ENCODE peak calls at places on chromosomes 2 and 18, in six cellular contexts. C is GM12891, B is HepG2, E is K562, I is GM12878, P is H1. R is an unnamed sample.

GRCh38 chr2:43758738-43759137 is 15.1 kb upstream of the DYNC2LI1 start:
- DNase-seq in C (no peak), I (no peak), B (no peak), E (no peak), P (no peak), R (no peak)

GRCh38 chr2:236676131-236676873 is 106.7 kb downstream of the ACKR3 start:
- DNase-seq in C (no peak), I (no peak), E (no peak), B (no peak), P (no peak), R (no peak)

GRCh38 chr2:236363878-236364277 is 99.7 kb upstream of the ASB18 start:
- DNase-seq in E (no peak), P (no peak), I (no peak), C (no peak), B (no peak), R (no peak)

GRCh38 chr2:3282056-3282998 is 95.3 kb downstream of the EIPR1 start:
- DNase-seq in B (no peak), I (no peak), P (no peak), E (no peak), C (no peak), R (no peak)

GRCh38 chr2:231199219-231199618 is 788 bp downstream of the ARMC9 start:
- DNase-seq in C (no peak), E (no peak), B (no peak), I (no peak), P (no peak), R (no peak)

GRCh38 chr18:39959839-39960238 is 1995.2 kb upstream of the PIK3C3 start:
- DNase-seq in E (no peak), B (no peak), P (no peak), I (no peak), C (no peak), R (no peak)

GRCh38 chr2:121582272-121582671 is 51.6 kb downstream of the RNU4ATAC start:
- DNase-seq in I (no peak), P (no peak), E (no peak), C (no peak), B (no peak), R (no peak)

GRCh38 chr2:175633227-175633626 is 368.8 kb downstream of the LNPK start:
- DNase-seq in P (no peak), E (no peak), I (no peak), B (no peak), C (no peak), R (no peak)

GRCh38 chr18:59639821-59640220 is 57.4 kb downstream of the CCBE1 start:
- DNase-seq in B (no peak), C (no peak), P (no peak), E (no peak), I (no peak), R (no peak)

GRCh38 chr18:8793445-8794132 is 88.2 kb downstream of the MTCL1 start:
- DNase-seq in C (no peak), I (no peak), E (no peak), P (no peak), B (no peak), R (no peak)

GRCh38 chr18:31497711-31498449 is at the start of gene DSG2:
- DNase-seq in C (peak), B (peak), I (no peak), P (peak), E (peak), R (peak)

GRCh38 chr18:49031511-49032188 is 80.9 kb upstream of the SMAD7 start:
- DNase-seq in C (no peak), B (no peak), I (no peak), E (no peak), P (no peak), R (no peak)

GRCh38 chr18:48792141-48792540 is 158.6 kb downstream of the SMAD7 start:
- DNase-seq in B (no peak), C (no peak), P (no peak), E (no peak), I (no peak), R (no peak)

GRCh38 chr2:123695449-123695848 is 329.6 kb upstream of the CNTNAP5 start:
- DNase-seq in P (no peak), I (no peak), B (no peak), C (no peak), E (no peak), R (no peak)

GRCh38 chr2:13102340-13103063 is 385.8 kb downstream of the TRIB2 start:
- DNase-seq in P (no peak), C (no peak), B (no peak), I (no peak), E (no peak), R (no peak)

GRCh38 chr2:28286678-28287077 is 106.0 kb upstream of the FOSL2 start:
- DNase-seq in I (no peak), C (no peak), P (no peak), E (no peak), B (no peak), R (no peak)

GRCh38 chr2:217732995-217733394 is 269.8 kb downstream of the TNS1 start:
- DNase-seq in B (no peak), P (no peak), E (no peak), I (no peak), C (no peak), R (no peak)

DNA sequence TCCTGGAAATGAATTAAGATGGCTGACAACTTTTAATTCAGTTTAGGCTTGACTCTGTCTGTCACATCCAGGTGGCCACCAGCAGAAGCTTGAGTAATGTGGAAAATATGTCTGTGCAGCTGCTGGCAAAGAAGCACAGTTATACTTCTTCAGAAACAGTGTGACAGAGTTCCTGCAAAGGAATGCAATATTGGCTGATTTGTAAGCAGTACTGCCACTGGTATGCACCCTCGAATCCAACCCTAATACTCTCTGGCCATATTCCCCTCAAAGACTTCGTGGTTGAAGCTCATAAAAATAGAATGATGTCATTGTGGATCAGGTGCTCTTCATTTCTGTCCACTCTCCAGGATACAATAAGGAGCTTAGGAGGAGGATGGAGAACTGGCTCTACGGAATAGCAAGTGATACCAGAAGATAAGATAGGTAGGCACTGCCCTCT is 86.2 kb downstream of the METTL8 start:
- DNase-seq in E (no peak), C (no peak), I (no peak), P (no peak), B (no peak), R (no peak)
- TF ChIP-seq TAF1 in E (no peak), C (no peak), I (no peak), P (no peak), B (no peak), R (no peak)

DNA sequence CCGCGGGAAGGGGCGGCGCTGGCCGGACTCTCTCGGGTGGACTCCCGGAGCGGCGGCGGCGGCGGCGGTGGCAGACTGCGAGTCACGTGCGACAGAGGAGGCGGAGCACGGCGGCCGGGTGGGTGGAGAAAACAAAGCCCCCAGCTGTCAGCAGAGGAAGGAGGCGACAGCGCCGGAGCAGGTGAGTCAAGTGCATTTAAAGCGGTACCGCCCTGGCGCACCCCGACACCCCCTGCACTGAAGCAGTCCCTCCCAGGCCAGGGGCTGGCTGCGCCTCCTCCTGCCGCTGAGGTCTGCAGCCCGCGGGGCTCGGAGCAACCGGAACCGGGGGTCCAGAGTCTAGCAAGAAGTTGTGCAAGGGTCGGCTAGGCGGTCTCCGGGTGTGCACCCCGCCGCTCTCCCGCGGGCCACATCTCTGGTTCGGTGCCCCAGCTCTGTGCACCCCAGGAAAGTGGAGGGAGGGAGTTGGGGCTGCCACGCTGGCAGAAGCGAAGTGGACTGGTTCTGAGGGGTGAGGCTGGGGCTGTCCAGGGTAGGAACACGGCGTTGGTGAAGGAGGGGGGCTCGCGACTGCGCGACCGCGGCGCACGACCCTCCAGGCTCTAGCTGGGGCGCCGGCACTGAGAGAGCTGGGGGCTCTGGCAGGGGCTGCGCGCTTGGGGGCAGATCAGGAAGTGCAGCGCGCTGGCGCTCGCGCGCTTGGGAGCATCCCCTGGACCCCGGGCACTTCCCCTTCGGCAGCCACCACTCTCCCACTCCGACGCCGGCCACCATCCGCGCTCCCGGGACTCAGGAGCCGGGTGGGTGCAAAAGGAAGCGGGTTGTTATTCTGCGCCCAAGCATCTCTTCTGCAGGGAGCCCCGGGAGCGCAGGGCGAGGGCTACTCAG is 64.1 kb upstream of the MAPRE2 start:
- DNase-seq in E (peak), I (no peak), B (peak), P (no peak), C (peak), R (peak)
- TF ChIP-seq POLR2A in E (no peak), I (no peak), B (no peak), P (no peak), C (no peak), R (no peak)

GRCh38 chr2:5690231-5690630 is 2.0 kb upstream of the SOX11 start:
- DNase-seq in E (no peak), B (no peak), I (no peak), C (no peak), P (no peak), R (no peak)
- TF ChIP-seq POLR2AphosphoS5 in E (no peak), B (no peak), I (no peak), C (no peak), P (no peak), R (no peak)

DNA sequence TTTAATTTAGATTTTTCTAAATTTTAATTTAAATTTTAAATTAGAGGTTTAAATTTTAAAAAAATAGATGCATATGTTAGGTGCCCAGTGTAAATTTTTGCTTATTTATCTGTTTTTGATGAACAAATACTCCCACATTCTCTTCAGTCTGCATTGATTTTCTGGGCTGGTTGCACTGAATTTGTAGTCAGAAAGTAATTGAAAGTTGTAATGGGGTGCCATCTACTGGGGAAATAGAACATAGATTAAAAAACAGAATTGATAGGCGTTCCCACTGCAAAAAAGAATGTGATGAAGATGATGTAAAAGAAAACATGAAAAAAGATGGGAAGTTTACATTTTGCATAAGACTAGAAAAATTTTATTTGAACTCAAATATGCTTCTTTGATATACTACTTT is 51.7 kb upstream of the CCDC85A start:
- DNase-seq in C (peak), P (no peak), B (peak), I (no peak), E (peak), R (no peak)
- TF ChIP-seq TAF1 in C (no peak), P (no peak), B (no peak), I (no peak), E (no peak), R (no peak)

DNA sequence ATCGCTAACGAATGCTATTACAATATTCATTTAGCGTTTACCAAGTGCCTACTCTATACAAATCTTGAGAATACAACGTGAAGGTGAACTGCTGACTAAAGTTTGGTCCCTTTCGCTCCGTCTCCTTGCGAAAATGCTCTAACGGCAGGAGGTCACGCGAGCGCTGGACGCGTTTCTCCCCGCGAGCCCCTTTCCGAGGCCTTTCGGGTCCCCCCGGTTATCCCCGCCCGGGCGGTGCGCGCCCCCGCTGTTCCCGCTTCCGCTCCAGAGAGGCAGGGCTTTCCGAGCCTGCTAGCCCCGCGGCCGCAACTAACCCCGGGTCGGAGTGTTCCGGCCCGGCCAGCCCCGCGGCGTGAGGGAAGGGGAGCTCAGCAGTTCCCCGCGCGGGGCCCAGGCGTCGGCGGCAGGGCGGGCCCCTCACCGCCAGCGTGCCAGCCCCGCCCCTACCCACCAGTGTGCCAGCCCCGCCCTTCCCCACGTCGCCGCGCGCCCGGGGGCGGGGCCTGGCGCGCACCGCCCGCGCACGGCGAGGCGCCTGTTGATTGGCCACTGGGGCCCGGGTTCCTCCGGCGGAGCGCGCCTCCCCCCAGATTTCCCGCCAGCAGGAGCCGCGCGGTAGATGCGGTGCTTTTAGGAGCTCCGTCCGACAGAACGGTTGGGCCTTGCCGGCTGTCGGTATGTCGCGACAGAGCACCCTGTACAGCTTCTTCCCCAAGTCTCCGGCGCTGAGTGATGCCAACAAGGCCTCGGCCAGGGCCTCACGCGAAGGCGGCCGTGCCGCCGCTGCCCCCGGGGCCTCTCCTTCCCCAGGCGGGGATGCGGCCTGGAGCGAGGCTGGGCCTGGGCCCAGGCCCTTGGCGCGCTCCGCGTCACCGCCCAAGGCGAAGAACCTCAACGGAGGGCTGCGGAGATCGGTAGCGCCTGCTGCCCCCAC is at the start of gene MSH6:
- DNase-seq in E (peak), C (peak), B (peak), P (peak), I (peak), R (peak)
- TF ChIP-seq POLR2A in E (peak), C (peak), B (peak), P (peak), I (peak), R (peak)

DNA sequence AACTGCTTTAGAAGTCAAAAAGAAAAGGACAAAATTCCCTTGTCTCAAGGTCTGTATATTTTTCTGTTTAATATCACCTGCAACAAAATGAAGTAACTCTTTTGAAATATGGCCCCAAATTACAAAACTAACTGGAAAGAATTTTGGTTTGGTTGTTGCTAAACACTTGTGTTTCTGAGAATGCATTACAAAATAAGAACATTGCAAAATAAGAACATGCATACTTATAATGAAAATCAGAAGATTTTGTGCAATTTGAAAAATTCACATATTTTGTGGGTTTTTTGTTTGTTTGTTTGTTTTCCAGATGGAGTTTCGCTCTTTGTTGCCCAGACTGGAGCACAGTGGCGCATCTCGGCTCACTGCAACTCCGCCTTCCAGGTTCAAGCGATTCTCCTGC is 21.8 kb downstream of the NDUFB3 start:
- DNase-seq in P (no peak), B (no peak), E (no peak), I (no peak), C (no peak), R (no peak)
- TF ChIP-seq POLR2AphosphoS5 in P (no peak), B (no peak), E (no peak), I (no peak), C (no peak), R (no peak)

DNA sequence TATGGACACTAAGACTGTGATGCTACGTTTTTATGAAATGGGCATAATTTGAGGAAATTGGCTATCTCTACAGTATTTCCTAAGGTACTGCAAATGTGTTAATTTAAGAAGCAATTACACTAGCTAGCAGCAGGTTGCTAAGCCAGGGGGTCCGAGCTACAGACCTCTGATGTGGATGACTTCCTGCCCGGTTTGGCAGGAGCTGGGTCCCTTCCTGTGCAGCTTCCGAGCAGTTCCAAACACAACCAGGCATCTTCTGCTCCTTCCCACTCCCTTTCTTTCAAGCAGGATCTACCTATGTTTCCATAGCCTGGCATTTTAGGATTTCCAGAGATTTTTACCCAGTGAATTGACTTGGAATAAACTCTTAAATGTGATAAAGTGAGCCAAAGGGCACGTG is 55.7 kb downstream of the SCN2A start:
- DNase-seq in P (no peak), E (no peak), I (no peak), B (no peak), C (no peak), R (no peak)
- TF ChIP-seq TAF1 in P (no peak), E (no peak), I (no peak), B (no peak), C (no peak), R (no peak)

DNA sequence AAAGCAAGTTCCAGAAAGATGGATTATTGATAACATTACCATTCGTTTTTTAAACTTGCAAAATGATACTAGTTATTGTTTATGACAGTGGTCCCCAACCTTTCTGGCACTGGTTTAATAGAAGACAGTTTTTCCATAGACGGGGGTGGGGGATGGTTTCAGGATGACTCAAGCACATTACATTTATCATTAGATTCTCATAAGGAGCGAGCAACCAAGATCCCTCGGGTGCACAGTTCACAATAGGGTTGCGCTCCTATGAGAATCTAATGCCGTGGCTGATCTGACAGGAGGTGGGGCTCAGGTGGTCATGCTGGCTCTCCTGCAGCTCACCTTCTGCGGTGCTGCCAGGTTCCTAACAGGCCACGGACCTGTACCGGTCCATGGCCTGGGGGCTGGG is 86.2 kb downstream of the BCL2 start:
- DNase-seq in C (no peak), B (no peak), I (no peak), E (no peak), P (no peak), R (no peak)
- TF ChIP-seq POLR2A in C (no peak), B (no peak), I (no peak), E (no peak), P (no peak), R (no peak)

GRCh38 chr2:69945900-69946299 is 15.5 kb downstream of the ASPRV1 start:
- DNase-seq in B (no peak), E (no peak), C (no peak), P (no peak), I (no peak), R (no peak)

GRCh38 chr2:69945447-69945846 is 16.0 kb downstream of the ASPRV1 start:
- DNase-seq in B (no peak), C (no peak), P (no peak), I (no peak), E (no peak), R (no peak)

GRCh38 chr2:69946351-69947077 is 14.9 kb downstream of the ASPRV1 start:
- DNase-seq in C (peak), I (peak), B (peak), P (no peak), E (peak), R (peak)

GRCh38 chr2:69943000-69943840 is 18.2 kb downstream of the ASPRV1 start:
- DNase-seq in P (no peak), C (no peak), E (no peak), B (no peak), I (no peak), R (no peak)

GRCh38 chr2:69943841-69944604 is 17.4 kb downstream of the ASPRV1 start:
- DNase-seq in I (no peak), P (no peak), C (no peak), B (no peak), E (no peak), R (no peak)
- TF ChIP-seq POLR2AphosphoS5 in I (no peak), P (no peak), C (no peak), B (no peak), E (no peak), R (no peak)

DNA sequence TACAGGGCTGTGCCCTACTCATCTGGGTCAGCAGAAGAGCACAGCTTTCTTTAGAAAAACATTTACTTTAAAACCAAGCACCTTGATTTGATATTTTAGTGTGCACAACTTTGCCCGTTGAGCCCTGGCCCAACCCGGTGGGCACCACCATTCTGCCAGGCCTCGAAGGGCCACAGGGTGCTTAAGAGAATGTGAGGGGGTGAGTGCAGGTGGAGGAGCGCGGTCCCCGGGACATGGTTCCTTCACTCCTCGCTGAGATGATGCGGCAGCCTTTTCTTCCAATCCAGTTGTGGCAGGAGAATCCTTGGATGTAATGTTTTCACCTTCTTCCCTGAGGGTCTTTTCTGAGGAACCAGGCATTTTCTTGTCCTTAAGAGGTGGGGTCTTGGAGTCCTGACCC is 119.0 kb downstream of the RPIA start:
- DNase-seq in P (no peak), E (no peak), C (no peak), B (no peak), I (no peak), R (no peak)
- TF ChIP-seq TAF1 in P (no peak), E (no peak), C (no peak), B (no peak), I (no peak), R (no peak)